ENCODE peak calls at places on chromosomes 4 and X, in eight cellular contexts. One of them, this sample, is unnamed. For H3K4me1, the result is how much of the 10 kb centered on the place peaks cover.

GRCh38 chr4:159497961-159498360 is 395.1 kb downstream of the RAPGEF2 start:
- DNase-seq in hepatocyte: no peak
- DNase-seq in HCT116: no peak
- DNase-seq in fibroblast of lung: no peak
- DNase-seq in PC-9: no peak
- DNase-seq in PC-3: no peak
- DNase-seq in keratinocyte: no peak
- DNase-seq in mammary epithelial cell: no peak
- DNase-seq in this sample: no peak

GRCh38 chrX:790780-791360 is 160.3 kb downstream of the SHOX start:
- DNase-seq in hepatocyte: no peak
- DNase-seq in HCT116: no peak
- DNase-seq in fibroblast of lung: no peak
- DNase-seq in PC-9: no peak
- DNase-seq in PC-3: no peak
- DNase-seq in keratinocyte: no peak
- DNase-seq in mammary epithelial cell: no peak
- DNase-seq in this sample: no peak

GRCh38 chrX:79107891-79108718 is 36.4 kb upstream of the GPR174 start:
- DNase-seq in hepatocyte: no peak
- DNase-seq in HCT116: no peak
- DNase-seq in fibroblast of lung: no peak
- DNase-seq in PC-9: no peak
- DNase-seq in PC-3: no peak
- DNase-seq in keratinocyte: no peak
- DNase-seq in mammary epithelial cell: no peak
- DNase-seq in this sample: peak

GRCh38 chrX:118524344-118524743 is 28.7 kb downstream of the DOCK11 start:
- DNase-seq in hepatocyte: no peak
- DNase-seq in HCT116: no peak
- DNase-seq in fibroblast of lung: no peak
- DNase-seq in PC-9: no peak
- DNase-seq in PC-3: no peak
- DNase-seq in keratinocyte: no peak
- DNase-seq in mammary epithelial cell: no peak
- DNase-seq in this sample: no peak

GRCh38 chr4:79881407-79881806 is 191.6 kb downstream of the ANTXR2 start:
- DNase-seq in hepatocyte: no peak
- DNase-seq in HCT116: no peak
- DNase-seq in fibroblast of lung: no peak
- DNase-seq in PC-9: no peak
- DNase-seq in PC-3: no peak
- DNase-seq in keratinocyte: no peak
- DNase-seq in mammary epithelial cell: no peak
- DNase-seq in this sample: no peak

GRCh38 chr4:74805601-74806000 is 11.3 kb upstream of the BTC start:
- DNase-seq in hepatocyte: no peak
- DNase-seq in HCT116: peak
- DNase-seq in fibroblast of lung: peak
- DNase-seq in PC-9: peak
- DNase-seq in PC-3: peak
- DNase-seq in keratinocyte: no peak
- DNase-seq in mammary epithelial cell: peak
- DNase-seq in this sample: peak

GRCh38 chr4:26048962-26049361 is 134.9 kb downstream of the SMIM20 start:
- DNase-seq in hepatocyte: no peak
- DNase-seq in HCT116: no peak
- DNase-seq in fibroblast of lung: no peak
- DNase-seq in PC-9: no peak
- DNase-seq in PC-3: no peak
- DNase-seq in keratinocyte: no peak
- DNase-seq in mammary epithelial cell: no peak
- DNase-seq in this sample: no peak

GRCh38 chr4:4333265-4333706 is 43.2 kb downstream of the ZBTB49 start:
- DNase-seq in hepatocyte: peak
- DNase-seq in HCT116: no peak
- DNase-seq in fibroblast of lung: peak
- DNase-seq in PC-9: no peak
- DNase-seq in PC-3: peak
- DNase-seq in keratinocyte: no peak
- DNase-seq in mammary epithelial cell: peak
- DNase-seq in this sample: peak

GRCh38 chr4:94414907-94415306 is 36.8 kb upstream of the PDLIM5 start:
- DNase-seq in hepatocyte: no peak
- DNase-seq in HCT116: no peak
- DNase-seq in fibroblast of lung: no peak
- DNase-seq in PC-9: no peak
- DNase-seq in PC-3: no peak
- DNase-seq in keratinocyte: no peak
- DNase-seq in mammary epithelial cell: no peak
- DNase-seq in this sample: no peak
- H3K4me1 ChIP-seq in hepatocyte: under half
- H3K4me1 ChIP-seq in HCT116: under half
- H3K4me1 ChIP-seq in fibroblast of lung: under half
- H3K4me1 ChIP-seq in PC-9: under half
- H3K4me1 ChIP-seq in PC-3: under half
- H3K4me1 ChIP-seq in keratinocyte: under half
- H3K4me1 ChIP-seq in mammary epithelial cell: under half
- H3K4me1 ChIP-seq in this sample: under half

GRCh38 chrX:13569479-13570244 is at the start of gene EGFL6:
- DNase-seq in hepatocyte: peak
- DNase-seq in HCT116: no peak
- DNase-seq in fibroblast of lung: no peak
- DNase-seq in PC-9: no peak
- DNase-seq in PC-3: no peak
- DNase-seq in keratinocyte: no peak
- DNase-seq in mammary epithelial cell: no peak
- DNase-seq in this sample: no peak
- TF ChIP-seq EZH2 in hepatocyte: no peak
- TF ChIP-seq EZH2 in HCT116: no peak
- TF ChIP-seq EZH2 in fibroblast of lung: no peak
- TF ChIP-seq EZH2 in PC-9: no peak
- TF ChIP-seq EZH2 in PC-3: no peak
- TF ChIP-seq EZH2 in keratinocyte: peak
- TF ChIP-seq EZH2 in mammary epithelial cell: no peak
- TF ChIP-seq EZH2 in this sample: no peak

DNA sequence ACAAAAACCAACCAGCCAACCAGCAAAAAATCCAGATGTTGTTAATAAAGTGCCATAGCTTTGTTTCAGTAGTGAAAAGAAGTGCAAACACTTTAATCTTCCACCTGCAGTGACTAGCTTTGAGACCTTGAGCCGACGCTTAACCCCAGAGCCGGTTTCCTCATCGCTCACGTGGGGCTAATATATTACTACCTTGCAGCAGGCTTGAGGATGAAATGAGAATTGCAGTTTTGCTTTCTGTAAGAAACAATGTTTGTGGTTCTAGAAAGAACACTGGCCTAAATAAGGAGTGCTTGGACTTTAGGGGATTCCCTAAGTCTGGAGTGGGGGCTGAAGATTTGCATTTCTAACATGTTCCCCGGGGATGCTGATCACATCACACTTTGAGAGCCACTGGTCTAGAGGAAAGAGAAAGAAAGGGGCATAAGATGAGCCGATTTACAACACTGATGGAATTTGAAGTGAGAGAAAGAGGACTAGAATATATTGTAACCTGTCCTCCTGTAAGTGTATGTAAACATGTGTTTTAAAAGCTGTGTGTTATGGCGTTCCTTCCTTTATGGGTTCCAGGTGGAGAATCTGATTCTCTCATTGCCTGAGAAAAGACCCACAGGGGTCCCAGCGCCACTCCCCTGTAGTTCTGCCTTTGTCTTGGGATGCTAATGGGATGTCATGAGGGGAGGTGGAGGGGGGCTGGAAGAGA is 1.4 kb downstream of the FGF2 start:
- DNase-seq in hepatocyte: peak
- DNase-seq in HCT116: no peak
- DNase-seq in fibroblast of lung: peak
- DNase-seq in PC-9: no peak
- DNase-seq in PC-3: peak
- DNase-seq in keratinocyte: no peak
- DNase-seq in mammary epithelial cell: peak
- DNase-seq in this sample: peak
- H3K27ac ChIP-seq in hepatocyte: peak
- H3K27ac ChIP-seq in HCT116: peak
- H3K27ac ChIP-seq in fibroblast of lung: peak
- H3K27ac ChIP-seq in PC-9: no peak
- H3K27ac ChIP-seq in PC-3: peak
- H3K27ac ChIP-seq in keratinocyte: no peak
- H3K27ac ChIP-seq in mammary epithelial cell: peak
- H3K27ac ChIP-seq in this sample: peak

DNA sequence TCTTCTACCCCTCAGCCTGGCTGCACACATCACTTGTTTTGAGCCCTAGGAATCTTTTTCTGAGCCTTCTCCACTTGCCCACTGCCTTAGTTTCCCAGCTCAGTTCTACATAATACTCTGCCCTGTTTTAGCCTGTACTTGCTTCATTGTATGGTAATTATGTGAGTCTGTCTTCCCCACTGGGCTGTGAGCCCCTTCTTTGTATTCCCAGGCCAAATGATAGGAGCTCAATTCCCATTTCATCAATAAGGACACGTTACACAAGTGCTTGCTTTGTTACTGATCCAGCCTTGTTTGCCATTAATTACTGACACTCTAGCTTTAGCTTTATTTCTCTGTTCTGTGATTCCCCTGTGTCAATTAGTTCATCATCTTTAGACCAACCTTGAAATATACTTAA is 28.1 kb downstream of the KIT start:
- DNase-seq in hepatocyte: no peak
- DNase-seq in HCT116: no peak
- DNase-seq in fibroblast of lung: no peak
- DNase-seq in PC-9: no peak
- DNase-seq in PC-3: no peak
- DNase-seq in keratinocyte: no peak
- DNase-seq in mammary epithelial cell: no peak
- DNase-seq in this sample: no peak
- H3K4me1 ChIP-seq in hepatocyte: under half
- H3K4me1 ChIP-seq in HCT116: under half
- H3K4me1 ChIP-seq in fibroblast of lung: under half
- H3K4me1 ChIP-seq in PC-9: under half
- H3K4me1 ChIP-seq in PC-3: under half
- H3K4me1 ChIP-seq in keratinocyte: under half
- H3K4me1 ChIP-seq in mammary epithelial cell: under half
- H3K4me1 ChIP-seq in this sample: under half

DNA sequence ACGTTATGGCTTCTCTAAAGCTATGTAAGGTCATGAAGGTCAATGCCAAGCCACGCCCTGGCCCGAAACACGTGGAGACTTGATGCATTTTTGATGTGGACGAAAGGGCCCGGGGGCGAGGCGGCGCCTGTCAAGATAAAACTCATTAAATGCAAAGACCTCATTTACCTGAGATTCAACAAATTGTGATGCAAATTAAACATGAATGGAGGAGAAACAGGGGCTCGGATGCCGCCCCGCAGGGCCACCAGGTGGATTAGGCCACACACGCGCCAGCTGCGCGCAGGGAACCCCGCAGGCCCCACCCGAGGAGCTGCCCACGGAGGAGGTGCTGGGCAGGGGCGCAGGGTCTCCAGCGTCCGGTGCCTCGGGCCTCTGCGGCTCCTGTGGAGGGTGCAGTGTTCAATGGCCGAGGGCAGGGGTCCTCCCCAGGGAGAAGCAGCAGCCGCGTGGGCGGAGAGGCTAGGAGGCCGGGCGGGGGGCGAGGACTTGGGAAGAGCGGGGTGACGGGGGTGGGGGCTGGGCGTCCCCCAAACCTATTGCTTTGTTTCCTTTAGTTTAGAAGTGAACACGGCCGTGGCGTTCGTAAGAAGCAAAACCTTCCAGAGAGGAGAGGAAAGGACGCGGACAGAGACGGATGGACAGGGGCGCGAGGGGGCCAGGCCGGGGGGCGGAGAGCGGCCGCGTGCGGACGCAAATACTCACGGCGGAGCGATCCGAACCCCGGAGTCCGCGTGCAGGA is 40.4 kb downstream of the CPLX1 start:
- DNase-seq in hepatocyte: no peak
- DNase-seq in HCT116: no peak
- DNase-seq in fibroblast of lung: no peak
- DNase-seq in PC-9: no peak
- DNase-seq in PC-3: no peak
- DNase-seq in keratinocyte: no peak
- DNase-seq in mammary epithelial cell: no peak
- DNase-seq in this sample: no peak
- TF ChIP-seq EZH2 in hepatocyte: no peak
- TF ChIP-seq EZH2 in HCT116: no peak
- TF ChIP-seq EZH2 in fibroblast of lung: peak
- TF ChIP-seq EZH2 in PC-9: no peak
- TF ChIP-seq EZH2 in PC-3: no peak
- TF ChIP-seq EZH2 in keratinocyte: peak
- TF ChIP-seq EZH2 in mammary epithelial cell: no peak
- TF ChIP-seq EZH2 in this sample: no peak

GRCh38 chr4:78298618-78299017 is 241.5 kb downstream of the FRAS1 start:
- DNase-seq in hepatocyte: no peak
- DNase-seq in HCT116: no peak
- DNase-seq in fibroblast of lung: peak
- DNase-seq in PC-9: no peak
- DNase-seq in PC-3: peak
- DNase-seq in keratinocyte: no peak
- DNase-seq in mammary epithelial cell: peak
- DNase-seq in this sample: no peak

GRCh38 chr4:78293841-78294301 is 236.7 kb downstream of the FRAS1 start:
- DNase-seq in hepatocyte: no peak
- DNase-seq in HCT116: no peak
- DNase-seq in fibroblast of lung: peak
- DNase-seq in PC-9: peak
- DNase-seq in PC-3: peak
- DNase-seq in keratinocyte: peak
- DNase-seq in mammary epithelial cell: peak
- DNase-seq in this sample: no peak

GRCh38 chr4:78296261-78296660 is 239.1 kb downstream of the FRAS1 start:
- DNase-seq in hepatocyte: no peak
- DNase-seq in HCT116: no peak
- DNase-seq in fibroblast of lung: no peak
- DNase-seq in PC-9: no peak
- DNase-seq in PC-3: no peak
- DNase-seq in keratinocyte: no peak
- DNase-seq in mammary epithelial cell: no peak
- DNase-seq in this sample: no peak

GRCh38 chr4:78299565-78299972 is 242.4 kb downstream of the FRAS1 start:
- DNase-seq in hepatocyte: peak
- DNase-seq in HCT116: no peak
- DNase-seq in fibroblast of lung: no peak
- DNase-seq in PC-9: no peak
- DNase-seq in PC-3: no peak
- DNase-seq in keratinocyte: no peak
- DNase-seq in mammary epithelial cell: no peak
- DNase-seq in this sample: no peak

GRCh38 chr4:78297075-78297815 is 240.1 kb downstream of the FRAS1 start:
- DNase-seq in hepatocyte: no peak
- DNase-seq in HCT116: no peak
- DNase-seq in fibroblast of lung: peak
- DNase-seq in PC-9: no peak
- DNase-seq in PC-3: no peak
- DNase-seq in keratinocyte: no peak
- DNase-seq in mammary epithelial cell: no peak
- DNase-seq in this sample: no peak
- H3K27ac ChIP-seq in hepatocyte: no peak
- H3K27ac ChIP-seq in HCT116: no peak
- H3K27ac ChIP-seq in fibroblast of lung: no peak
- H3K27ac ChIP-seq in PC-9: no peak
- H3K27ac ChIP-seq in PC-3: no peak
- H3K27ac ChIP-seq in keratinocyte: no peak
- H3K27ac ChIP-seq in mammary epithelial cell: no peak
- H3K27ac ChIP-seq in this sample: no peak